ENCODE peak calls at places on chromosomes 5 and 9, in four cellular contexts. W is PC-9; R is activated CD8-positive, alpha-beta T cell treated with anti-CD3 and anti-CD28 coated beads for 36 hours; H is CD4-positive, alpha-beta T cell. V is an unnamed sample.

GRCh38 chr5:1783214-1783551 is 16.5 kb downstream of the MRPL36 start:
- DNase-seq in W (peak), R (peak), H (no peak), V (peak)

GRCh38 chr5:119478781-119479180 is 26.5 kb downstream of the HSD17B4 start:
- DNase-seq in R (no peak), H (no peak), W (no peak), V (no peak)

GRCh38 chr5:76785493-76785892 is 33.3 kb upstream of the F2RL1 start:
- DNase-seq in H (no peak), W (peak), R (no peak), V (no peak)

GRCh38 chr5:157596449-157596848 is 20.9 kb upstream of the ADAM19 start:
- DNase-seq in H (no peak), W (no peak), R (peak), V (no peak)

GRCh38 chr9:124261787-124262595 is 4.2 kb downstream of the NEK6 start:
- DNase-seq in R (no peak), H (no peak), W (no peak), V (no peak)

GRCh38 chr9:136728548-136729123 is 14.1 kb downstream of the LCN10 start:
- DNase-seq in W (no peak), H (no peak), R (no peak), V (no peak)

GRCh38 chr9:124037790-124038189 is 26.2 kb downstream of the LHX2 start:
- DNase-seq in R (no peak), H (no peak), W (no peak), V (no peak)

GRCh38 chr9:135772056-135773042 is 70.4 kb downstream of the KCNT1 start:
- DNase-seq in R (peak), W (no peak), H (no peak), V (no peak)

GRCh38 chr5:66958126-66958983 is 238.2 kb downstream of the CD180 start:
- DNase-seq in R (no peak), W (no peak), H (no peak), V (no peak)

GRCh38 chr5:167982-168660 is 23.2 kb upstream of the LRRC14B start:
- DNase-seq in R (no peak), W (peak), H (peak), V (no peak)

GRCh38 chr5:157365732-157366131 is 94.3 kb upstream of the NIPAL4 start:
- DNase-seq in R (no peak), W (no peak), H (no peak), V (no peak)

GRCh38 chr9:100117316-100117715 is 18.3 kb downstream of the INVS start:
- DNase-seq in R (no peak), W (no peak), H (no peak), V (no peak)

GRCh38 chr9:79390077-79390673 is 181.6 kb upstream of the TLE4 start:
- DNase-seq in W (no peak), H (no peak), R (no peak), V (no peak)

GRCh38 chr5:132283423-132284043 is 10.7 kb upstream of the SLC22A4 start:
- DNase-seq in R (no peak), W (peak), H (no peak), V (no peak)

GRCh38 chr9:133497443-133497842 is 18.5 kb upstream of the SLC2A6 start:
- DNase-seq in R (no peak), W (no peak), H (no peak), V (no peak)

GRCh38 chr9:110875275-110875674 is 163.0 kb downstream of the LPAR1 start:
- DNase-seq in R (peak), W (no peak), H (no peak), V (peak)

GRCh38 chr5:65059681-65060598 is 291.2 kb downstream of the CWC27 start:
- DNase-seq in W (no peak), R (no peak), H (no peak), V (no peak)

GRCh38 chr9:92342825-92343488 is 17.2 kb downstream of the CENPP start:
- DNase-seq in H (no peak), W (no peak), R (no peak), V (no peak)
- TF ChIP-seq CTCF in H (no peak), W (peak), R (no peak), V (no peak)

GRCh38 chr5:22627029-22627428 is 226.1 kb downstream of the CDH12 start:
- DNase-seq in H (no peak), W (no peak), R (no peak), V (no peak)

DNA sequence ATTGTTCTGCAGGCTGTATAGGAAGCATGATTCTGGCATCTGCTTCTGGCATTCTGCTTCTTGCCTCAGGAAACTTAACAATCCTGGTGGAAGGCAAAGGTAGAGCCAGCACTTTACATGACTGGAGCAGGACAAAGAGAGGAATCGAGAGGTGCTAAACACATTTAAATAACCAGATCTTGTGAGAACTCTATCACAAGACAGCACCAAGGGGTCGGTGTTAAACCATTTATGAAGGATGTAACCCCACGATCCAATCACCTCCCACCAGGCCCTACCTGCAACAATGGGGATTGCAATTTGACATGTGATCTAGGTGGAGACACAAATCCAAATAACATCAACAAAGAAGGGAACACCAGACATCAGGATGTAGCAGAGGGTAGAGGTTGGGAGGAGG is 221.5 kb downstream of the CDH12 start:
- DNase-seq in W (no peak), R (no peak), H (no peak), V (no peak)
- TF ChIP-seq CTCF in W (no peak), R (no peak), H (no peak), V (no peak)

GRCh38 chr5:150672237-150672883 is 11.3 kb downstream of the MYOZ3 start:
- DNase-seq in W (no peak), H (peak), R (peak), V (no peak)
- TF ChIP-seq CTCF in W (no peak), H (no peak), R (no peak), V (no peak)

GRCh38 chr9:93587651-93588347 is 11.4 kb downstream of the PHF2 start:
- DNase-seq in W (no peak), H (no peak), R (no peak), V (no peak)
- TF ChIP-seq CTCF in W (no peak), H (no peak), R (no peak), V (no peak)

DNA sequence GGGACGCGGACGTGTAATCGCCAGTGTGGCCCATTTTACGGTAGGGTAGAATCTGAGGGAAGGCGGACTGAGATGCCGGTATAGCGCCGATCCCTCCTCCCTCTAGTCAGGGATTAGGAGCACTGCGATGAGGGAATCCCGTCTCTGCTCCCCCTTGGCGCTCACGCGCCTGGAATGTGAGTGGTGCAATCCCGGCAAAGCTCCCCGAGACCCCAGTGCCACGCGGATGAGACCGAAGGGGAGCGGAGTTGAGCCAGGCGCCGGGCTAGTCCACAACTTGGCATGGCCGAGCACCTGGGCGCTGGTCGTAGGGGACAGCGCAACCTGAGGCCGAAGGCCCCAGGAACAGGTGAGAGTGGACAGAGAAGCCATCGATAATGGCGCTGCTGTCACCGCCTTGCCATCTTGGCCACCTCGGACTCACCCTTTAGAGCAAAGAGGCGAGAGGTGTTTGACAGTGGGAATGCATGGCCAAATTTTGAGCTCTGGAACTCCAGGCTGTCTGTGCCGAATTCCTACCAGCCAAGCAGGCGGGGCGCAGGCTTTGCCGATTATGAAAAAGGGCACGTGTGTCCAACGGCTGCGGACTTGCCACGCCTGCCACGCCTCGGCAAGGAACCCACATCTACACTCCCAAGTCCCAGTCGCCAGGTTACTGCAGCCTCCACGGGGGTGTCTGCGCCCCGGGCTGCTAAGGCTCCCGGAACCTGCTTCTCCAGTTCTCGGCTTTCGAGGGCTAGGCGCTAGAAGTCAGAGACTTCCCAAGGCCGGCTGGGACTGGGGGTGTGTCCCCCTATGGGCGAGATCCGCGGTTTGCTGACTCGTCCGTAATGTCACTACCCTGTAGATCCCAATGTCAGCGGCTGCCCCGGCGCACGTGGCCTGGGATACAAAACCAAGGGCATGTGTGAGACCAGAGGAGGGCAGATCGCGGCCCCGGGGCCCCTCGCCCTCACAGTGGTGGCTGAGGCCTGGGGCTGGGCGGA is 2.6 kb downstream of the NPR3 start:
- DNase-seq in W (peak), R (peak), H (no peak), V (no peak)
- TF ChIP-seq CTCF in W (no peak), R (no peak), H (no peak), V (no peak)

DNA sequence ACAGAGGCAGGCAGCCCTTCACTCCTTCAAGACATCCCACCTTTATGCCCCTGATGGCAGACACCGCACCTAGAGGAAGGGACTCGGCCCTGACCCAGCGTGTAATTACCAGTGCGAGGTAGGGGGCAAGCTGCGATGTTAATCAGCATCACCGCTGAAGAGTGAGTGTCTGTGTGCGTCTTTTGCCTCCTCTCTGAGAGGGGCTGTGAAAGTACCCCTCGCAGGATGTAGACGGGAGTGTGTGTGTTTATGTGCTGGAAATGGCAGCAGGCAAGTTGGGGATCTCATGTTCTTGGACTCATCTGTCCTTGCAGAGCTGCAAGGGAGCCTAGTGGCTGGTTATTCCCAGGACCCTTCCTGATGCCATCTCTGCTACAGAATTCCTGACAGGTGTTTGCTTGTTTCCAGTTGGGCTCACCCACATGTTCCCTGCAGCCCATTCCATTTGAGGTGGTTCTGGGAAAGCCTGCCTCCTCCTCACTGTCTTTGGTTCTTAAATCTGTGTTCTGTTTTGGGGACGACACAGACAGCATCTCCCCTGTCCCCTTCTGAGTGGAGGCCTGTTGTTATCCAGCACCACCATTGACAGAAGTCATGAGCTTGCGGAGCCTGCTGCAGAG is 70.5 kb downstream of the ZNF618 start:
- DNase-seq in R (no peak), H (no peak), W (no peak), V (no peak)
- TF ChIP-seq CTCF in R (no peak), H (no peak), W (no peak), V (no peak)

DNA sequence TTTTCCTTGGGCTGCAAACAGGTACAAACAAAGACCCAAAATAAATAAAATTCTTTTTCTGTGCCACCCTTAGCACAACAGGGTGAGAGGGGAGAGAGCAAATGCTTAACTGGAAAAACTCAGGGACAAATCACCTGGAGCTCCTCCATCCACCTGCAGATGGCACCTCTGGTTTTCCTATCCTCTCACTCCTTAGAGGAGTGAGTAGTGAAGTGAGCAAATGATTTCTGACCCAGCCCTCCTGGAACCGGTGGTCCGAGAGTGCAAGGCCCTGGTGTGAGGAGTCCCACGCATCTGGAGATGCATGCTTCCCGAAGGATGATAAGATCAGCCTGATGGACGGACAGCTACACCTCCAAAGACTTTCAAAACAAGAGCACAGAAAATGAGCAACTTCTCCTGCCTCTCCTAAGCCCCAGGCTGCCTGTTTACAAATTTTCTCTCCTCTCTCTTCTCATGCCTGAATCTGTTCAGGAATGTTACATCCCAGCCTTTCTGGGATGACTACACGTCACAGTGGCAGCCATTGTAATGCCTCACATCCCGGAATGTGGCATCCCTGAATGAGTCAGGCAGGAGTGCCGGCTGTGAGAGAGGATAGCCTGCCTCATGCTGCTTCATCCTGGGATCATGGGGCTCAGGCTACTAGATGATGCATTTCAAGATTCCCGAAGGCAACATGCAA is 86.4 kb downstream of the ADRB2 start:
- DNase-seq in W (peak), H (no peak), R (no peak), V (no peak)
- TF ChIP-seq CTCF in W (peak), H (no peak), R (no peak), V (no peak)